ENCODE peak calls at places on chromosomes 13 and 19, in ten cellular contexts. H is tibial artery, N is fibroblast of lung, P is heart left ventricle, R is endodermal cell, M is cardiac muscle cell, Y is astrocyte of the spinal cord, F is MM.1S, I is mammary epithelial cell, T is mucosa of descending colon. C is an unnamed sample.
A peak's percentile ranks its signal among the peaks of the same experiment; 100 is the strongest.

GRCh38 chr19:18274303-18274775 is at the start of gene IQCN:
- DNase-seq in T (peak; percentile 61), H (peak; percentile 39), R (peak; percentile 75), N (peak; percentile 28), M (no peak), Y (peak; percentile 51), I (no peak), F (no peak), P (no peak), C (no peak)

GRCh38 chr13:99206873-99207272 is 6.2 kb downstream of the UBAC2 start:
- DNase-seq in N (no peak), R (peak; percentile 13), M (no peak), I (no peak), H (no peak), T (no peak), Y (no peak), F (no peak), P (no peak), C (no peak)

GRCh38 chr19:6777434-6777833 is 4.9 kb downstream of the VAV1 start:
- DNase-seq in F (no peak), P (no peak), M (no peak), N (no peak), T (no peak), Y (no peak), H (no peak), I (no peak), R (no peak), C (no peak)

GRCh38 chr13:33319859-33320258 is 34.3 kb upstream of the STARD13 start:
- DNase-seq in N (no peak), M (no peak), R (no peak), Y (no peak), P (no peak), F (no peak), I (no peak), T (no peak), H (no peak), C (no peak)

GRCh38 chr13:108463365-108463764 is 166.0 kb upstream of the MYO16 start:
- DNase-seq in H (no peak), T (no peak), M (no peak), N (peak; percentile 97), P (no peak), F (no peak), R (no peak), I (peak; percentile 82), Y (peak; percentile 95), C (no peak)

GRCh38 chr19:4425531-4425930 is 23.1 kb downstream of the CHAF1A start:
- DNase-seq in R (no peak), F (no peak), P (no peak), I (no peak), Y (peak; percentile 57), T (no peak), H (no peak), N (peak; percentile 77), M (no peak), C (no peak)

GRCh38 chr13:25324100-25324499 is 22.7 kb downstream of the NUP58 start:
- DNase-seq in N (no peak), Y (no peak), F (no peak), H (no peak), R (no peak), M (no peak), T (no peak), I (no peak), P (no peak), C (no peak)

GRCh38 chr19:54247106-54247930 is 4.7 kb upstream of the LILRA6 start:
- DNase-seq in N (no peak), R (peak; percentile 31), P (no peak), I (no peak), Y (no peak), F (no peak), H (no peak), T (no peak), M (no peak), C (no peak)

GRCh38 chr13:27110056-27110746 is 61.4 kb downstream of the USP12 start:
- DNase-seq in I (no peak), Y (no peak), H (no peak), P (no peak), R (no peak), M (no peak), N (no peak), T (no peak), F (no peak), C (no peak)

GRCh38 chr19:44986389-44986788 is 14.9 kb upstream of the RELB start:
- DNase-seq in R (no peak), T (no peak), I (no peak), P (no peak), M (no peak), F (no peak), H (no peak), Y (no peak), N (no peak), C (no peak)

GRCh38 chr13:35210234-35210633 is 266.3 kb downstream of the MAB21L1 start:
- DNase-seq in T (no peak), H (no peak), R (no peak), F (no peak), I (no peak), N (no peak), Y (peak; percentile 10), P (no peak), M (no peak), C (no peak)

GRCh38 chr13:40192516-40193257 is 473.8 kb downstream of the FOXO1 start:
- DNase-seq in H (peak; percentile 48), I (no peak), F (no peak), N (no peak), T (no peak), P (peak; percentile 47), Y (no peak), M (no peak), R (no peak), C (no peak)

GRCh38 chr19:10888421-10888866 is 17.1 kb downstream of the CARM1 start:
- DNase-seq in F (no peak), R (peak; percentile 75), P (no peak), Y (no peak), N (no peak), T (no peak), H (no peak), M (peak; percentile 14), I (no peak), C (no peak)

GRCh38 chr19:31073485-31074221 is 275.6 kb downstream of the TSHZ3 start:
- DNase-seq in H (no peak), M (peak; percentile 18), R (no peak), T (no peak), I (no peak), N (no peak), P (no peak), F (no peak), Y (no peak), C (no peak)

GRCh38 chr19:39563408-39563807 is 23.4 kb upstream of the EID2 start:
- DNase-seq in R (no peak), F (no peak), T (no peak), H (no peak), I (peak; percentile 64), N (peak; percentile 70), M (no peak), P (no peak), Y (no peak), C (no peak)
- TF ChIP-seq CTCF in R (no peak), F (no peak), T (no peak), H (no peak), I (no peak), N (no peak), M (no peak), P (no peak), Y (no peak), C (no peak)

DNA sequence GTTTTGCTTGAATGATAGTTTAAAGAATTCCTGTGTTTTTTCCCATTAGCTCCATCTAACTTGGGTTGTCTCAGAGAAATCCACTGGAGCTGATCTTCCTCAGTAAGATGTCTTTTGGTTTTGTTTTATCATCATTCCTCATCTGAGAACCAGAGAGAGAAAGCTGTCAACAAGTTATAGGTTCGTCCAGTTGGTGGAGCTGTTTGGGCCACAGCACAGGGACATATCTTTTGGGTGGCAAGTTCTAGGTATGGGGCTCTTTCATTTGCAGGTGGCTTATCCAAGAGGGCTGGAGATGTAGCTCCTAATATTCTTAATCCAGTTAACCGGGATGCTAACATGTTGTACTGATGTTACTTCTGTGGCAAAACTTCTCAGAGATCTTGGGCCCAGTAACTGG is 174.2 kb downstream of the KCNRG start:
- DNase-seq in I (no peak), P (no peak), Y (no peak), R (peak; percentile 58), H (no peak), T (no peak), M (no peak), N (no peak), F (no peak), C (no peak)
- TF ChIP-seq CTCF in I (no peak), P (no peak), Y (no peak), R (peak; percentile 59), H (no peak), T (no peak), M (no peak), N (no peak), F (peak; percentile 13), C (no peak)

DNA sequence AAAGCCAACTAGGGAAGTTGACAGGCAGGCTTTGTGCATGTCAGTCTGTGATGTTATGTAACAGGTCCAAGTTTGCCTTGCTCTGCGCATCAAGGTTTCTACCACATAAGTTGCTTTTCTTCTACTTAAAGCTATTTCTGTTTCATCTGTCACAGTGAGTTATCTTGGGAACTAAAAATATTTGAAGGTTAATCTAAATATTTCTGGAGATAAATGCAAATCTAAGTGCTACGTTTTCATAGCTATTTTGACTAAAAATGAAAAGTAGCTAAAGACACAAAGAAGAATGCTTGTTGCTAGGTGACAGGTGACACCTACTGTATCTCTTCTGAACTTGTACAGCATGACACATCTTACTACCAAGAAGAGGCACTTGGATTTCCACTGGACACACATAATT is 135.6 kb downstream of the KLF12 start:
- DNase-seq in F (no peak), T (no peak), N (no peak), I (no peak), R (no peak), P (no peak), M (no peak), H (no peak), Y (no peak), C (no peak)
- TF ChIP-seq CTCF in F (peak; percentile 8), T (no peak), N (no peak), I (no peak), R (no peak), P (no peak), M (no peak), H (no peak), Y (no peak), C (no peak)

GRCh38 chr13:41196620-41197019 is 2.3 kb upstream of the KBTBD7 start:
- DNase-seq in T (no peak), H (no peak), Y (no peak), I (peak; percentile 35), M (no peak), P (no peak), N (no peak), F (no peak), R (no peak), C (no peak)

GRCh38 chr13:41199061-41199460 is 4.7 kb upstream of the KBTBD7 start:
- DNase-seq in R (no peak), I (no peak), F (no peak), T (no peak), N (no peak), M (no peak), P (no peak), Y (no peak), H (no peak), C (no peak)

GRCh38 chr13:41196011-41196410 is 1.6 kb upstream of the KBTBD7 start:
- DNase-seq in P (no peak), Y (no peak), F (no peak), I (no peak), M (no peak), T (no peak), R (no peak), N (no peak), H (no peak), C (no peak)

GRCh38 chr13:41199526-41199925 is 5.2 kb upstream of the KBTBD7 start:
- DNase-seq in P (no peak), M (no peak), F (no peak), Y (no peak), H (no peak), I (no peak), R (no peak), N (no peak), T (no peak), C (no peak)

GRCh38 chr13:41200126-41200525 is 5.8 kb upstream of the KBTBD7 start:
- DNase-seq in T (no peak), F (no peak), P (no peak), H (no peak), I (no peak), R (no peak), N (no peak), M (no peak), Y (no peak), C (no peak)
- TF ChIP-seq CTCF in T (no peak), F (no peak), P (no peak), H (no peak), I (no peak), R (no peak), N (no peak), M (no peak), Y (no peak), C (no peak)